ENCODE peak calls at places on chromosomes 11 and 22, in nine cellular contexts. B, O, E, L, Z, Q, C, S and I are unnamed samples.
A peak's percentile ranks its signal among the peaks of the same experiment; 100 is the strongest.

GRCh38 chr11:95137299-95137698 is 47.7 kb downstream of the ENDOD1 start:
- DNase-seq in B (no peak), O (no peak), E (no peak), L (no peak), Z (no peak), Q (no peak), C (no peak), S (no peak), I (no peak)

GRCh38 chr22:40215266-40215665 is 37.5 kb downstream of the TNRC6B start:
- DNase-seq in B (no peak), O (peak; percentile 37), E (no peak), L (no peak), Z (no peak), Q (no peak), C (no peak), S (no peak), I (peak; percentile 40)

GRCh38 chr11:22920939-22921565 is 60.8 kb upstream of the CCDC179 start:
- DNase-seq in B (no peak), O (no peak), E (peak; percentile 14), L (peak; percentile 7), Z (no peak), Q (peak; percentile 27), C (no peak), S (peak; percentile 7), I (no peak)

GRCh38 chr11:77112641-77113381 is 10.2 kb downstream of the OMP start:
- DNase-seq in B (no peak), O (peak; percentile 7), E (no peak), L (no peak), Z (no peak), Q (no peak), C (no peak), S (no peak), I (no peak)

GRCh38 chr11:68938088-68938487 is 34.4 kb downstream of the IGHMBP2 start:
- DNase-seq in B (no peak), O (no peak), E (no peak), L (no peak), Z (peak; percentile 53), Q (no peak), C (peak; percentile 50), S (no peak), I (no peak)

GRCh38 chr11:76861490-76861953 is 804 bp downstream of the ACER3 start:
- DNase-seq in B (no peak), O (no peak), E (peak; percentile 14), L (no peak), Z (no peak), Q (no peak), C (no peak), S (no peak), I (no peak)

GRCh38 chr11:11464555-11464954 is 111.5 kb upstream of the CSNK2A3 start:
- DNase-seq in B (no peak), O (no peak), E (no peak), L (no peak), Z (no peak), Q (no peak), C (no peak), S (no peak), I (no peak)

GRCh38 chr11:125990244-125990643 is 44.4 kb downstream of the VSIG10L2 start:
- DNase-seq in B (peak; percentile 36), O (no peak), E (no peak), L (no peak), Z (no peak), Q (no peak), C (no peak), S (peak; percentile 48), I (no peak)

GRCh38 chr11:96061730-96062524 is 138.0 kb upstream of the MTMR2 start:
- DNase-seq in B (no peak), O (no peak), E (no peak), L (no peak), Z (no peak), Q (no peak), C (no peak), S (no peak), I (no peak)

GRCh38 chr22:22770280-22770871 is 117.2 kb upstream of the IGLL5 start:
- DNase-seq in B (no peak), O (no peak), E (peak; percentile 26), L (peak; percentile 14), Z (peak; percentile 59), Q (peak; percentile 54), C (no peak), S (peak; percentile 25), I (no peak)

GRCh38 chr22:28316014-28316413 is 363.6 kb downstream of the TTC28 start:
- DNase-seq in B (no peak), O (no peak), E (no peak), L (no peak), Z (no peak), Q (no peak), C (no peak), S (no peak), I (no peak)

GRCh38 chr22:22928666-22929380 is 41.2 kb downstream of the IGLL5 start:
- DNase-seq in B (no peak), O (no peak), E (peak; percentile 13), L (no peak), Z (peak; percentile 75), Q (no peak), C (no peak), S (peak; percentile 35), I (no peak)

GRCh38 chr22:32713737-32714457 is 87.6 kb upstream of the TIMP3 start:
- DNase-seq in B (no peak), O (no peak), E (no peak), L (no peak), Z (no peak), Q (no peak), C (no peak), S (no peak), I (no peak)

GRCh38 chr11:73223998-73224730 is 6.1 kb downstream of the P2RY2 start:
- DNase-seq in B (peak; percentile 4), O (no peak), E (no peak), L (no peak), Z (peak; percentile 63), Q (no peak), C (peak; percentile 34), S (no peak), I (no peak)

GRCh38 chr11:46117842-46118241 is 3.4 kb downstream of the PHF21A start:
- DNase-seq in B (no peak), O (no peak), E (no peak), L (no peak), Z (no peak), Q (no peak), C (no peak), S (no peak), I (no peak)

GRCh38 chr11:46116007-46116711 is 5.1 kb downstream of the PHF21A start:
- DNase-seq in B (no peak), O (no peak), E (no peak), L (no peak), Z (no peak), Q (no peak), C (no peak), S (no peak), I (no peak)

GRCh38 chr11:46112961-46113617 is 8.2 kb downstream of the PHF21A start:
- DNase-seq in B (no peak), O (no peak), E (peak; percentile 73), L (peak; percentile 49), Z (no peak), Q (no peak), C (no peak), S (peak; percentile 44), I (no peak)

GRCh38 chr11:46114961-46115360 is 6.3 kb downstream of the PHF21A start:
- DNase-seq in B (no peak), O (no peak), E (no peak), L (no peak), Z (no peak), Q (no peak), C (no peak), S (no peak), I (no peak)

DNA sequence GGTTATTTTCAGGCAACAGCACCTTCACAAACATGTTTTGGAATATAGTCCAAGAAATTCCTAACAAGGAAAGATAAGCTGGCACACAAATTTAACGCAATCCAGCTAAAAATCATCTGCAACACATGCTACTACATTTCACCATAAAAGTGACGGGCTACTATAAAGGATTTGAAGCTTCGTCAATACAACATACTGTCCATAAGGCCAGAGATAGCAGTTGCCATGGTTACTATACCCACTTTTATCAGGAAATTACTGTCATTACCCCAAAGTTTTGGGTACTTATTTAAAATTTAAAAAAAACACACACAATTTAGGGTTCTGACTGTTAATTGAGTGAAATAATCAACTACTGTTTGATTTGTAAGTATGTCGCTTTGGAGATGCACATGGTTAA is 6.9 kb downstream of the PHF21A start:
- DNase-seq in B (no peak), O (no peak), E (no peak), L (no peak), Z (no peak), Q (no peak), C (no peak), S (no peak), I (no peak)
- H3K27ac ChIP-seq in B (no peak overlapping the region), O (no peak overlapping the region), E (no peak overlapping the region), L (no peak overlapping the region), Z (no peak overlapping the region), Q (no peak overlapping the region), C (no peak overlapping the region), S (no peak overlapping the region), I (no peak overlapping the region)

GRCh38 chr11:27383645-27384044 is 20.6 kb upstream of the CCDC34 start:
- DNase-seq in B (no peak), O (no peak), E (no peak), L (no peak), Z (no peak), Q (no peak), C (no peak), S (no peak), I (no peak)
- TF ChIP-seq CTCF in B (no peak), O (no peak), E (no peak), L (no peak), Z (no peak), Q (no peak), C (no peak), S (no peak), I (no peak)

DNA sequence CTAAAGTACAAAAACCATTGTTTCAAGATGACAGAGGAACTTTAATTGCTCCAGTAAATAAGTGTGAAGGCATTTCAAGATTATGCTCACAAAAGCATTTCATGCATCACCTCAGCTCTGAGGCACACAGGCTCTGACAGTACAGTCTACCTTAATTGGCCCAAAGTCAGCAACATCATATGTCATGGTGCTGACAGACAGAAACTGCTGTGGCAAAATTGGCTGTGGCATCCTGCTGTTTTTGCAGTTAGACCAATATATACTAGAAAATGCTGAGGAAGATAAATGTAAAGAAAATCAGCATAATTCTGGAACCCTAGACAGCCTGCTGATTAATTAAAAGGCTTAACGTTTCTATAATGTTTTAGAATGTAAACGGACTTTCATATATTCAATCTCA is 34.9 kb upstream of the PPP2R1B start:
- DNase-seq in B (no peak), O (no peak), E (no peak), L (no peak), Z (no peak), Q (no peak), C (no peak), S (no peak), I (no peak)
- H3K27ac ChIP-seq in B (no peak overlapping the region), O (peak overlapping the region; percentile 47), E (no peak overlapping the region), L (peak overlapping the region; percentile 54), Z (no peak overlapping the region), Q (no peak overlapping the region), C (no peak overlapping the region), S (no peak overlapping the region), I (no peak overlapping the region)

GRCh38 chr11:66864924-66865697 is 8.2 kb downstream of the LRFN4 start:
- DNase-seq in B (no peak), O (no peak), E (no peak), L (no peak), Z (no peak), Q (no peak), C (no peak), S (no peak), I (no peak)
- TF ChIP-seq CTCF in B (no peak), O (no peak), E (no peak), L (no peak), Z (no peak), Q (no peak), C (no peak), S (no peak), I (no peak)

GRCh38 chr11:4479676-4480075 is 2.8 kb upstream of the OR52K1 start:
- DNase-seq in B (no peak), O (no peak), E (no peak), L (no peak), Z (no peak), Q (no peak), C (no peak), S (no peak), I (no peak)
- H3K27ac ChIP-seq in B (no peak overlapping the region), O (no peak overlapping the region), E (no peak overlapping the region), L (no peak overlapping the region), Z (no peak overlapping the region), Q (no peak overlapping the region), C (peak overlapping the region; percentile 86), S (no peak overlapping the region), I (no peak overlapping the region)